ENCODE peak calls at places on chromosomes 5 and 9, in eight cellular contexts. R is mesendoderm; X is tibial artery; C is stimulated activated naive CD4-positive, alpha-beta T cell; F is kidney epithelial cell; H is stomach; T is GM23248; J is RPMI8226. G is an unnamed sample.

GRCh38 chr5:172525633-172526360 is 71.5 kb upstream of the SH3PXD2B start:
- DNase-seq in R (no peak), X (no peak), C (no peak), F (no peak), H (no peak), T (no peak), J (no peak), G (no peak)

GRCh38 chr5:132219981-132220380 is 7.7 kb downstream of the P4HA2 start:
- DNase-seq in R (no peak), X (no peak), C (no peak), F (no peak), H (no peak), T (no peak), J (no peak), G (no peak)

GRCh38 chr9:21836437-21837161 is 34.2 kb downstream of the MTAP start:
- DNase-seq in R (no peak), X (no peak), C (no peak), F (peak; percentile 94), H (no peak), T (peak; percentile 97), J (no peak), G (peak; percentile 36)

GRCh38 chr9:98997580-98997979 is 53.9 kb downstream of the COL15A1 start:
- DNase-seq in R (no peak), X (no peak), C (no peak), F (no peak), H (no peak), T (peak; percentile 76), J (peak; percentile 23), G (peak; percentile 24)

GRCh38 chr5:126446498-126447224 is 23.5 kb downstream of the GRAMD2B start:
- DNase-seq in R (no peak), X (no peak), C (no peak), F (peak; percentile 38), H (no peak), T (peak; percentile 96), J (no peak), G (no peak)

GRCh38 chr5:119435436-119436132 is 16.7 kb upstream of the HSD17B4 start:
- DNase-seq in R (peak; percentile 82), X (peak; percentile 72), C (peak; percentile 49), F (peak; percentile 26), H (peak; percentile 79), T (peak; percentile 53), J (peak; percentile 82), G (no peak)

GRCh38 chr9:6788175-6789016 is 30.6 kb downstream of the KDM4C start:
- DNase-seq in R (peak; percentile 96), X (no peak), C (no peak), F (peak; percentile 23), H (peak; percentile 39), T (peak; percentile 82), J (no peak), G (peak; percentile 2)

GRCh38 chr9:21801683-21802417 is 586 bp upstream of the MTAP start:
- DNase-seq in R (peak; percentile 95), X (peak; percentile 88), C (no peak), F (no peak), H (peak; percentile 75), T (peak; percentile 94), J (peak; percentile 17), G (peak; percentile 47)

GRCh38 chr5:76974768-76975167 is 21.9 kb downstream of the CRHBP start:
- DNase-seq in R (no peak), X (no peak), C (no peak), F (no peak), H (no peak), T (no peak), J (no peak), G (no peak)

GRCh38 chr9:104850771-104851170 is 77.2 kb downstream of the ABCA1 start:
- DNase-seq in R (no peak), X (no peak), C (no peak), F (no peak), H (no peak), T (peak; percentile 45), J (no peak), G (no peak)

GRCh38 chr9:119844431-119844830 is 475.2 kb upstream of the BRINP1 start:
- DNase-seq in R (no peak), X (no peak), C (no peak), F (no peak), H (no peak), T (no peak), J (no peak), G (no peak)

GRCh38 chr5:161086456-161086855 is 234.4 kb upstream of the ATP10B start:
- DNase-seq in R (no peak), X (no peak), C (no peak), F (no peak), H (no peak), T (peak; percentile 87), J (no peak), G (peak; percentile 21)

G was measured in T1000.